ENCODE peak calls at places on chromosome 7, in four cellular contexts. One of them, this sample, is unnamed.

GRCh38 chr7:150722403-150723065 is 6.1 kb downstream of the GIMAP1 start:
- DNase-seq in mesothelial cell of epicardium: no peak
- DNase-seq in HuH-7.5: no peak
- DNase-seq in nucleus accumbens: no peak
- DNase-seq in this sample: no peak

GRCh38 chr7:128409435-128410091 is at the start of gene IMPDH1:
- DNase-seq in nucleus accumbens: peak
- DNase-seq in mesothelial cell of epicardium: peak
- DNase-seq in HuH-7.5: peak
- DNase-seq in this sample: no peak

GRCh38 chr7:96987719-96988118 is 17.6 kb upstream of the DLX6 start:
- DNase-seq in nucleus accumbens: no peak
- DNase-seq in mesothelial cell of epicardium: no peak
- DNase-seq in HuH-7.5: no peak
- DNase-seq in this sample: no peak

GRCh38 chr7:10436302-10436701 is 537.4 kb upstream of the PHF14 start:
- DNase-seq in nucleus accumbens: no peak
- DNase-seq in HuH-7.5: no peak
- DNase-seq in mesothelial cell of epicardium: no peak
- DNase-seq in this sample: no peak

GRCh38 chr7:142334236-142334635 is 76.4 kb upstream of the PRSS58 start:
- DNase-seq in HuH-7.5: no peak
- DNase-seq in nucleus accumbens: no peak
- DNase-seq in mesothelial cell of epicardium: no peak
- DNase-seq in this sample: no peak

GRCh38 chr7:120725376-120726039 is 132.4 kb downstream of the TSPAN12 start:
- DNase-seq in mesothelial cell of epicardium: no peak
- DNase-seq in nucleus accumbens: no peak
- DNase-seq in HuH-7.5: no peak
- DNase-seq in this sample: peak

GRCh38 chr7:72444023-72444776 is 32.1 kb upstream of the CALN1 start:
- DNase-seq in HuH-7.5: no peak
- DNase-seq in mesothelial cell of epicardium: no peak
- DNase-seq in nucleus accumbens: no peak
- DNase-seq in this sample: no peak

GRCh38 chr7:131459256-131459655 is 97.2 kb downstream of the PODXL start:
- DNase-seq in HuH-7.5: no peak
- DNase-seq in mesothelial cell of epicardium: no peak
- DNase-seq in nucleus accumbens: no peak
- DNase-seq in this sample: peak

GRCh38 chr7:80374321-80374720 is 137.5 kb downstream of the GNAT3 start:
- DNase-seq in HuH-7.5: no peak
- DNase-seq in mesothelial cell of epicardium: no peak
- DNase-seq in nucleus accumbens: no peak
- DNase-seq in this sample: no peak

GRCh38 chr7:47100815-47101435 is 481.0 kb downstream of the TNS3 start:
- DNase-seq in mesothelial cell of epicardium: no peak
- DNase-seq in HuH-7.5: peak
- DNase-seq in nucleus accumbens: no peak
- DNase-seq in this sample: peak

GRCh38 chr7:137664846-137665245 is 181.9 kb downstream of the DGKI start:
- DNase-seq in HuH-7.5: no peak
- DNase-seq in nucleus accumbens: no peak
- DNase-seq in mesothelial cell of epicardium: no peak
- DNase-seq in this sample: peak

GRCh38 chr7:116577320-116577871 is 52.6 kb downstream of the CAV1 start:
- DNase-seq in mesothelial cell of epicardium: no peak
- DNase-seq in nucleus accumbens: no peak
- DNase-seq in HuH-7.5: no peak
- DNase-seq in this sample: peak

GRCh38 chr7:50857804-50858203 is 75.1 kb upstream of the GRB10 start:
- DNase-seq in HuH-7.5: no peak
- DNase-seq in mesothelial cell of epicardium: peak
- DNase-seq in nucleus accumbens: no peak
- DNase-seq in this sample: no peak

GRCh38 chr7:8147004-8147403 is 115.0 kb downstream of the ICA1 start:
- DNase-seq in mesothelial cell of epicardium: no peak
- DNase-seq in HuH-7.5: no peak
- DNase-seq in nucleus accumbens: no peak
- DNase-seq in this sample: no peak

GRCh38 chr7:55019329-55019690 is 493 bp downstream of the EGFR start:
- DNase-seq in HuH-7.5: no peak
- DNase-seq in nucleus accumbens: no peak
- DNase-seq in mesothelial cell of epicardium: peak
- DNase-seq in this sample: peak

GRCh38 chr7:41698114-41698513 is 4.8 kb downstream of the INHBA start:
- DNase-seq in HuH-7.5: no peak
- DNase-seq in nucleus accumbens: no peak
- DNase-seq in mesothelial cell of epicardium: no peak
- DNase-seq in this sample: peak

GRCh38 chr7:116687801-116688201 is 15.8 kb downstream of the MET start:
- DNase-seq in nucleus accumbens: no peak
- DNase-seq in HuH-7.5: no peak
- DNase-seq in mesothelial cell of epicardium: no peak
- DNase-seq in this sample: peak

GRCh38 chr7:98051118-98051744 is 55.4 kb upstream of the LMTK2 start:
- DNase-seq in HuH-7.5: no peak
- DNase-seq in mesothelial cell of epicardium: no peak
- DNase-seq in nucleus accumbens: peak
- DNase-seq in this sample: no peak

GRCh38 chr7:100432621-100433275 is 3.1 kb downstream of the MEPCE start:
- DNase-seq in HuH-7.5: no peak
- DNase-seq in mesothelial cell of epicardium: no peak
- DNase-seq in nucleus accumbens: no peak
- DNase-seq in this sample: no peak

GRCh38 chr7:142243823-142244222 is 14.0 kb downstream of the PRSS58 start:
- DNase-seq in nucleus accumbens: no peak
- DNase-seq in HuH-7.5: no peak
- DNase-seq in mesothelial cell of epicardium: no peak
- DNase-seq in this sample: no peak

GRCh38 chr7:101265622-101266516 is 21.0 kb upstream of the FIS1 start:
- DNase-seq in mesothelial cell of epicardium: no peak
- DNase-seq in nucleus accumbens: no peak
- DNase-seq in HuH-7.5: no peak
- DNase-seq in this sample: peak

GRCh38 chr7:97298561-97298960 is 181.1 kb downstream of the SDHAF3 start:
- DNase-seq in HuH-7.5: no peak
- DNase-seq in mesothelial cell of epicardium: no peak
- DNase-seq in nucleus accumbens: no peak
- DNase-seq in this sample: no peak

GRCh38 chr7:151795168-151795754 is 81.7 kb downstream of the PRKAG2 start:
- DNase-seq in nucleus accumbens: peak
- DNase-seq in mesothelial cell of epicardium: no peak
- DNase-seq in HuH-7.5: no peak
- DNase-seq in this sample: peak

GRCh38 chr7:52747817-52748216 is 287.6 kb upstream of the POM121L12 start:
- DNase-seq in nucleus accumbens: no peak
- DNase-seq in mesothelial cell of epicardium: no peak
- DNase-seq in HuH-7.5: no peak
- DNase-seq in this sample: no peak

GRCh38 chr7:29102554-29103151 is 43.7 kb downstream of the CPVL start:
- DNase-seq in HuH-7.5: no peak
- DNase-seq in mesothelial cell of epicardium: peak
- DNase-seq in nucleus accumbens: no peak
- DNase-seq in this sample: peak

GRCh38 chr7:106583133-106583532 is 77.8 kb downstream of the CCDC71L start:
- DNase-seq in mesothelial cell of epicardium: no peak
- DNase-seq in HuH-7.5: no peak
- DNase-seq in nucleus accumbens: no peak
- DNase-seq in this sample: no peak